ENCODE peak calls at places on chromosome 13, in nine cellular contexts. U, T, Z, H, Y, L, J, I and D are unnamed samples. For H3K9me3, the result is how much of the 10 kb centered on the place peaks cover.

GRCh38 chr13:96925869-96926628 is 68.2 kb downstream of the OXGR1 start:
- DNase-seq in U (no peak), T (no peak), Z (no peak), H (no peak), Y (no peak), L (no peak), J (peak), I (no peak), D (peak)

GRCh38 chr13:100789481-100789880 is 114.9 kb upstream of the TMTC4 start:
- DNase-seq in U (no peak), T (no peak), Z (no peak), H (no peak), Y (peak), L (no peak), J (peak), I (no peak), D (no peak)

GRCh38 chr13:54799621-54800226 is 1771.1 kb downstream of the OLFM4 start:
- DNase-seq in U (no peak), T (no peak), Z (no peak), H (no peak), Y (no peak), L (no peak), J (no peak), I (no peak), D (no peak)

GRCh38 chr13:37618554-37618953 is 20.0 kb upstream of the POSTN start:
- DNase-seq in U (no peak), T (peak), Z (no peak), H (no peak), Y (no peak), L (no peak), J (no peak), I (no peak), D (no peak)

GRCh38 chr13:113404366-113404722 is 40.4 kb upstream of the GRTP1 start:
- DNase-seq in U (no peak), T (no peak), Z (no peak), H (peak), Y (no peak), L (no peak), J (no peak), I (no peak), D (no peak)

GRCh38 chr13:46864941-46865340 is 31.9 kb downstream of the HTR2A start:
- DNase-seq in U (no peak), T (no peak), Z (no peak), H (no peak), Y (no peak), L (no peak), J (no peak), I (no peak), D (no peak)

GRCh38 chr13:38883783-38884182 is 106.8 kb downstream of the STOML3 start:
- DNase-seq in U (no peak), T (no peak), Z (no peak), H (no peak), Y (no peak), L (no peak), J (no peak), I (no peak), D (no peak)

GRCh38 chr13:98280176-98280510 is 103.1 kb upstream of the RNF113B start:
- DNase-seq in U (no peak), T (no peak), Z (no peak), H (no peak), Y (no peak), L (no peak), J (no peak), I (no peak), D (no peak)

GRCh38 chr13:98041081-98041820 is 87.8 kb downstream of the IPO5 start:
- DNase-seq in U (no peak), T (no peak), Z (no peak), H (no peak), Y (no peak), L (no peak), J (no peak), I (no peak), D (no peak)

GRCh38 chr13:86051134-86052103 is 252.2 kb upstream of the SLITRK6 start:
- DNase-seq in U (no peak), T (no peak), Z (no peak), H (no peak), Y (no peak), L (no peak), J (peak), I (no peak), D (no peak)

GRCh38 chr13:81017525-81018152 is 676.7 kb upstream of the SPRY2 start:
- DNase-seq in U (no peak), T (peak), Z (no peak), H (no peak), Y (no peak), L (peak), J (peak), I (no peak), D (no peak)

GRCh38 chr13:102028198-102028597 is 373.6 kb downstream of the FGF14 start:
- DNase-seq in U (no peak), T (no peak), Z (no peak), H (no peak), Y (no peak), L (no peak), J (no peak), I (no peak), D (no peak)

GRCh38 chr13:38863536-38863935 is 127.1 kb downstream of the STOML3 start:
- DNase-seq in U (no peak), T (no peak), Z (no peak), H (no peak), Y (no peak), L (no peak), J (no peak), I (no peak), D (no peak)

GRCh38 chr13:59527500-59527899 is 636.2 kb downstream of the DIAPH3 start:
- DNase-seq in U (no peak), T (no peak), Z (no peak), H (no peak), Y (no peak), L (no peak), J (no peak), I (no peak), D (no peak)

GRCh38 chr13:34772881-34773280 is 169.2 kb upstream of the NBEA start:
- DNase-seq in U (no peak), T (no peak), Z (no peak), H (no peak), Y (no peak), L (no peak), J (no peak), I (no peak), D (no peak)

GRCh38 chr13:29161653-29162052 is 341.5 kb downstream of the MTUS2 start:
- DNase-seq in U (no peak), T (no peak), Z (no peak), H (no peak), Y (no peak), L (no peak), J (no peak), I (no peak), D (no peak)
- H3K9me3 ChIP-seq in U (under half), T (under half), Z (under half), H (under half), Y (under half), L (under half), J (under half), I (under half), D (under half)

GRCh38 chr13:110794209-110794608 is 80.7 kb downstream of the ING1 start:
- DNase-seq in U (no peak), T (no peak), Z (no peak), H (no peak), Y (no peak), L (no peak), J (no peak), I (no peak), D (no peak)
- H3K9me3 ChIP-seq in U (under half), T (under half), Z (under half), H (under half), Y (under half), L (under half), J (under half), I (under half), D (under half)

GRCh38 chr13:112227031-112227430 is 149.1 kb upstream of the SPACA7 start:
- DNase-seq in U (no peak), T (no peak), Z (no peak), H (no peak), Y (no peak), L (no peak), J (no peak), I (no peak), D (no peak)
- H3K9me3 ChIP-seq in U (under half), T (under half), Z (under half), H (under half), Y (under half), L (under half), J (under half), I (under half), D (under half)

GRCh38 chr13:19070398-19070735 is 111.3 kb downstream of the TUBA3C start:
- DNase-seq in U (no peak), T (no peak), Z (no peak), H (no peak), Y (no peak), L (no peak), J (no peak), I (no peak), D (no peak)
- H3K9me3 ChIP-seq in U (under half), T (under half), Z (under half), H (under half), Y (under half), L (under half), J (under half), I (under half), D (under half)